ENCODE peak calls at places on chromosome 17, in seven cellular contexts. S, E, X, W, Z, K and G are unnamed samples.

GRCh38 chr17:71188811-71189492 is 931.9 kb upstream of the SOX9 start:
- DNase-seq in S (peak; percentile 82), E (no peak), X (no peak), W (no peak), Z (peak; percentile 94), K (peak; percentile 86), G (no peak)

GRCh38 chr17:27282054-27282501 is 11.8 kb upstream of the WSB1 start:
- DNase-seq in S (peak; percentile 15), E (no peak), X (no peak), W (no peak), Z (no peak), K (peak; percentile 6), G (no peak)

GRCh38 chr17:81720267-81721071 is 8.4 kb downstream of the SLC25A10 start:
- DNase-seq in S (no peak), E (no peak), X (no peak), W (no peak), Z (no peak), K (no peak), G (no peak)

GRCh38 chr17:63500548-63501390 is 22.4 kb upstream of the KCNH6 start:
- DNase-seq in S (no peak), E (no peak), X (no peak), W (no peak), Z (no peak), K (no peak), G (no peak)

GRCh38 chr17:27294689-27295630 is 1.0 kb downstream of the WSB1 start:
- DNase-seq in S (peak; percentile 71), E (peak; percentile 37), X (peak; percentile 93), W (peak; percentile 49), Z (peak; percentile 89), K (peak; percentile 38), G (peak; percentile 87)

GRCh38 chr17:60393840-60394529 is 2.1 kb upstream of the USP32 start:
- DNase-seq in S (no peak), E (no peak), X (no peak), W (no peak), Z (no peak), K (no peak), G (no peak)

GRCh38 chr17:52147431-52147830 is 11.1 kb downstream of the CA10 start:
- DNase-seq in S (no peak), E (no peak), X (no peak), W (no peak), Z (no peak), K (no peak), G (no peak)

GRCh38 chr17:43074869-43075268 is 49.8 kb downstream of the RND2 start:
- DNase-seq in S (no peak), E (no peak), X (no peak), W (no peak), Z (no peak), K (no peak), G (no peak)

GRCh38 chr17:55430531-55431228 is 9.0 kb upstream of the MMD start:
- DNase-seq in S (no peak), E (no peak), X (no peak), W (no peak), Z (no peak), K (no peak), G (peak; percentile 33)